ENCODE peak calls at places on chromosomes 2 and 18, in six cellular contexts. One of them, this sample, is unnamed.

GRCh38 chr2:46077522-46078062 is 219.6 kb upstream of the EPAS1 start:
- DNase-seq in HTR-8/SVneo: no peak
- DNase-seq in NCI-H748 treated with DMSO at 0.1 percent for 48 hours: no peak
- DNase-seq in RCC 7860: no peak
- DNase-seq in naive thymus-derived CD4-positive, alpha-beta T cell: no peak
- DNase-seq in T-helper 1 cell: no peak
- DNase-seq in this sample: no peak

GRCh38 chr2:195658541-195658890 is 1.5 kb downstream of the SLC39A10 start:
- DNase-seq in naive thymus-derived CD4-positive, alpha-beta T cell: peak; percentile 42
- DNase-seq in NCI-H748 treated with DMSO at 0.1 percent for 48 hours: peak; percentile 42
- DNase-seq in RCC 7860: peak; percentile 83
- DNase-seq in T-helper 1 cell: no peak
- DNase-seq in HTR-8/SVneo: peak; percentile 35
- DNase-seq in this sample: no peak

GRCh38 chr2:11938196-11938595 is 191.8 kb downstream of the LPIN1 start:
- DNase-seq in NCI-H748 treated with DMSO at 0.1 percent for 48 hours: no peak
- DNase-seq in HTR-8/SVneo: no peak
- DNase-seq in RCC 7860: no peak
- DNase-seq in naive thymus-derived CD4-positive, alpha-beta T cell: no peak
- DNase-seq in T-helper 1 cell: no peak
- DNase-seq in this sample: no peak

GRCh38 chr2:46273919-46274318 is 23.3 kb upstream of the EPAS1 start:
- DNase-seq in HTR-8/SVneo: no peak
- DNase-seq in RCC 7860: peak; percentile 77
- DNase-seq in NCI-H748 treated with DMSO at 0.1 percent for 48 hours: no peak
- DNase-seq in naive thymus-derived CD4-positive, alpha-beta T cell: no peak
- DNase-seq in T-helper 1 cell: no peak
- DNase-seq in this sample: no peak

GRCh38 chr18:23718243-23718720 is 29.0 kb downstream of the LAMA3 start:
- DNase-seq in naive thymus-derived CD4-positive, alpha-beta T cell: no peak
- DNase-seq in HTR-8/SVneo: peak; percentile 12
- DNase-seq in RCC 7860: peak; percentile 35
- DNase-seq in T-helper 1 cell: no peak
- DNase-seq in NCI-H748 treated with DMSO at 0.1 percent for 48 hours: no peak
- DNase-seq in this sample: no peak

GRCh38 chr2:206838690-206839089 is 73.3 kb downstream of the FASTKD2 start:
- DNase-seq in naive thymus-derived CD4-positive, alpha-beta T cell: no peak
- DNase-seq in NCI-H748 treated with DMSO at 0.1 percent for 48 hours: no peak
- DNase-seq in RCC 7860: no peak
- DNase-seq in HTR-8/SVneo: no peak
- DNase-seq in T-helper 1 cell: no peak
- DNase-seq in this sample: no peak

GRCh38 chr2:183037660-183038340 is 457 bp downstream of the NCKAP1 start:
- DNase-seq in naive thymus-derived CD4-positive, alpha-beta T cell: no peak
- DNase-seq in RCC 7860: no peak
- DNase-seq in HTR-8/SVneo: peak; percentile 10
- DNase-seq in T-helper 1 cell: peak; percentile 35
- DNase-seq in NCI-H748 treated with DMSO at 0.1 percent for 48 hours: peak; percentile 47
- DNase-seq in this sample: no peak

GRCh38 chr2:138600732-138601437 is 99.3 kb downstream of the SPOPL start:
- DNase-seq in HTR-8/SVneo: no peak
- DNase-seq in T-helper 1 cell: no peak
- DNase-seq in RCC 7860: peak; percentile 84
- DNase-seq in NCI-H748 treated with DMSO at 0.1 percent for 48 hours: no peak
- DNase-seq in naive thymus-derived CD4-positive, alpha-beta T cell: no peak
- DNase-seq in this sample: no peak

GRCh38 chr18:45863469-45863868 is 38.0 kb downstream of the SIGLEC15 start:
- DNase-seq in NCI-H748 treated with DMSO at 0.1 percent for 48 hours: no peak
- DNase-seq in naive thymus-derived CD4-positive, alpha-beta T cell: no peak
- DNase-seq in T-helper 1 cell: no peak
- DNase-seq in HTR-8/SVneo: no peak
- DNase-seq in RCC 7860: no peak
- DNase-seq in this sample: no peak

GRCh38 chr2:121904656-121905055 is 149.2 kb downstream of the TSN start:
- DNase-seq in RCC 7860: no peak
- DNase-seq in NCI-H748 treated with DMSO at 0.1 percent for 48 hours: no peak
- DNase-seq in naive thymus-derived CD4-positive, alpha-beta T cell: no peak
- DNase-seq in T-helper 1 cell: no peak
- DNase-seq in HTR-8/SVneo: no peak
- DNase-seq in this sample: no peak

GRCh38 chr2:151857650-151858049 is 29.4 kb upstream of the ARL5A start:
- DNase-seq in naive thymus-derived CD4-positive, alpha-beta T cell: no peak
- DNase-seq in RCC 7860: no peak
- DNase-seq in HTR-8/SVneo: no peak
- DNase-seq in T-helper 1 cell: no peak
- DNase-seq in NCI-H748 treated with DMSO at 0.1 percent for 48 hours: no peak
- DNase-seq in this sample: no peak

GRCh38 chr2:96204836-96205235 is 3.8 kb downstream of the STARD7 start:
- DNase-seq in naive thymus-derived CD4-positive, alpha-beta T cell: no peak
- DNase-seq in T-helper 1 cell: no peak
- DNase-seq in NCI-H748 treated with DMSO at 0.1 percent for 48 hours: no peak
- DNase-seq in RCC 7860: no peak
- DNase-seq in HTR-8/SVneo: no peak
- DNase-seq in this sample: no peak

GRCh38 chr2:61855178-61855523 is 1.3 kb upstream of the FAM161A start:
- DNase-seq in NCI-H748 treated with DMSO at 0.1 percent for 48 hours: no peak
- DNase-seq in HTR-8/SVneo: no peak
- DNase-seq in T-helper 1 cell: no peak
- DNase-seq in RCC 7860: no peak
- DNase-seq in naive thymus-derived CD4-positive, alpha-beta T cell: no peak
- DNase-seq in this sample: no peak

GRCh38 chr2:49259926-49260325 is 105.6 kb upstream of the FSHR start:
- DNase-seq in NCI-H748 treated with DMSO at 0.1 percent for 48 hours: no peak
- DNase-seq in naive thymus-derived CD4-positive, alpha-beta T cell: no peak
- DNase-seq in RCC 7860: no peak
- DNase-seq in HTR-8/SVneo: no peak
- DNase-seq in T-helper 1 cell: no peak
- DNase-seq in this sample: no peak

GRCh38 chr2:12717191-12717987 is 653 bp downstream of the TRIB2 start:
- DNase-seq in HTR-8/SVneo: peak; percentile 21
- DNase-seq in naive thymus-derived CD4-positive, alpha-beta T cell: peak; percentile 68
- DNase-seq in T-helper 1 cell: peak; percentile 53
- DNase-seq in NCI-H748 treated with DMSO at 0.1 percent for 48 hours: peak; percentile 63
- DNase-seq in RCC 7860: no peak
- DNase-seq in this sample: no peak

GRCh38 chr2:40773291-40773690 is 321.4 kb upstream of the SLC8A1 start:
- DNase-seq in T-helper 1 cell: no peak
- DNase-seq in naive thymus-derived CD4-positive, alpha-beta T cell: no peak
- DNase-seq in HTR-8/SVneo: no peak
- DNase-seq in NCI-H748 treated with DMSO at 0.1 percent for 48 hours: no peak
- DNase-seq in RCC 7860: no peak
- DNase-seq in this sample: no peak